ENCODE peak calls at places on chromosomes 11 and 22, in four cellular contexts. Y is AG04450, L is colonic mucosa, C is tibial artery. N is an unnamed sample.
A peak's percentile ranks its signal among the peaks of the same experiment; 100 is the strongest.

GRCh38 chr11:121446752-121447156 is 5.4 kb upstream of the SORL1 start:
- DNase-seq in Y (peak; percentile 33), L (no peak), C (no peak), N (no peak)

GRCh38 chr22:50171965-50172421 is 1.5 kb downstream of the PANX2 start:
- DNase-seq in Y (no peak), L (no peak), C (no peak), N (no peak)

GRCh38 chr11:620935-621814 is 3.6 kb downstream of the CDHR5 start:
- DNase-seq in Y (no peak), L (no peak), C (no peak), N (no peak)

GRCh38 chr22:30234786-30235470 is 11.6 kb downstream of the LIF start:
- DNase-seq in Y (peak; percentile 47), L (no peak), C (no peak), N (no peak)

GRCh38 chr22:29846290-29846689 is 8.2 kb upstream of the ASCC2 start:
- DNase-seq in Y (no peak), L (no peak), C (no peak), N (no peak)

GRCh38 chr22:31603574-31603973 is 58.4 kb downstream of the PISD start:
- DNase-seq in Y (no peak), L (no peak), C (no peak), N (no peak)

GRCh38 chr11:59644528-59644927 is 24.3 kb downstream of the PATL1 start:
- DNase-seq in Y (no peak), L (no peak), C (no peak), N (no peak)

GRCh38 chr11:1827095-1827797 is 7.5 kb upstream of the SYT8 start:
- DNase-seq in Y (no peak), L (peak; percentile 79), C (peak; percentile 53), N (no peak)

GRCh38 chr11:117822522-117823033 is 2.0 kb downstream of the FXYD2 start:
- DNase-seq in Y (no peak), L (no peak), C (no peak), N (no peak)

GRCh38 chr11:29527391-29527936 is 489.4 kb downstream of the KCNA4 start:
- DNase-seq in Y (peak; percentile 4), L (no peak), C (no peak), N (no peak)

GRCh38 chr11:20011294-20011951 is 148.9 kb downstream of the DBX1 start:
- DNase-seq in Y (no peak), L (no peak), C (no peak), N (no peak)

GRCh38 chr11:79413258-79413657 is 27.6 kb downstream of the TENM4 start:
- DNase-seq in Y (peak; percentile 81), L (peak; percentile 63), C (peak; percentile 86), N (peak; percentile 70)

GRCh38 chr11:103202048-103202651 is 92.9 kb downstream of the DYNC2H1 start:
- DNase-seq in Y (peak; percentile 11), L (no peak), C (no peak), N (no peak)

GRCh38 chr11:36619502-36619901 is 21.5 kb upstream of the RAG2 start:
- DNase-seq in Y (no peak), L (no peak), C (no peak), N (no peak)

GRCh38 chr11:130023204-130023603 is 20.6 kb upstream of the PRDM10 start:
- DNase-seq in Y (no peak), L (no peak), C (no peak), N (no peak)

GRCh38 chr11:57345555-57346151 is 7.5 kb downstream of the P2RX3 start:
- DNase-seq in Y (no peak), L (peak; percentile 86), C (peak; percentile 74), N (peak; percentile 73)

GRCh38 chr11:131248588-131248987 is 121.8 kb upstream of the NTM start:
- DNase-seq in Y (no peak), L (no peak), C (no peak), N (no peak)

GRCh38 chr11:115964091-115964490 is 459.9 kb upstream of the CADM1 start:
- DNase-seq in Y (peak; percentile 16), L (no peak), C (no peak), N (no peak)

GRCh38 chr11:69437001-69437875 is 44.2 kb upstream of the LINC01488 start:
- DNase-seq in Y (no peak), L (no peak), C (no peak), N (no peak)

GRCh38 chr11:8025123-8025522 is 38.0 kb downstream of the EIF3F start:
- DNase-seq in Y (no peak), L (peak; percentile 15), C (no peak), N (peak; percentile 11)

GRCh38 chr11:118104491-118104890 is 17.7 kb upstream of the SMIM35 start:
- DNase-seq in Y (no peak), L (no peak), C (no peak), N (no peak)

GRCh38 chr11:13304655-13305340 is 27.2 kb downstream of the BMAL1 start:
- DNase-seq in Y (no peak), L (no peak), C (no peak), N (no peak)

GRCh38 chr11:26335903-26336302 is 4.0 kb downstream of the ANO3 start:
- DNase-seq in Y (no peak), L (no peak), C (no peak), N (no peak)

GRCh38 chr11:26332572-26332915 is 614 bp downstream of the ANO3 start:
- DNase-seq in Y (no peak), L (no peak), C (no peak), N (no peak)

GRCh38 chr11:26330255-26330654 is 1.7 kb upstream of the ANO3 start:
- DNase-seq in Y (no peak), L (no peak), C (no peak), N (no peak)

GRCh38 chr11:26331911-26332571 is at the start of gene ANO3:
- DNase-seq in Y (peak; percentile 50), L (peak; percentile 31), C (no peak), N (no peak)

DNA sequence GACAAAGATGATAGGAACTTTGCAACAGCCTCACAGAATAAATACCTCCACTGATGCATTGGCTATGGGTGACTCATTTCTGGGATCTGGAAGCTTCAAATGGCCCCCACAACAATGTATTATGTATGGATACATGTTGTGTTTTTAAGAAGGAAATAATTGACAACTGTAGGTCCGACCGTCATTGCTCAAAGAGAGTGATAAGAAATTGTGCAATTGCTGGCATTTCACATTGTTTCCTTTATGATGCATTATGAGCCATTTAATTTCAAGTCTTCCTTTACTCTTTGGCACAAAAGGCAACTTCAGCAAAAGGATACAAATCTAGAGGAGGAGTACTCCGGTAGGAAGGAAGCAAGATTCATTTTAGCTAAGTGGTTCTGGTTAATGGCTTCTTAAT is 2.0 kb downstream of the ANO3 start:
- DNase-seq in Y (no peak), L (no peak), C (no peak), N (no peak)
- H3K4me3 ChIP-seq in Y (no peak overlapping the region), L (no peak overlapping the region), C (no peak overlapping the region), N (no peak overlapping the region)

DNA sequence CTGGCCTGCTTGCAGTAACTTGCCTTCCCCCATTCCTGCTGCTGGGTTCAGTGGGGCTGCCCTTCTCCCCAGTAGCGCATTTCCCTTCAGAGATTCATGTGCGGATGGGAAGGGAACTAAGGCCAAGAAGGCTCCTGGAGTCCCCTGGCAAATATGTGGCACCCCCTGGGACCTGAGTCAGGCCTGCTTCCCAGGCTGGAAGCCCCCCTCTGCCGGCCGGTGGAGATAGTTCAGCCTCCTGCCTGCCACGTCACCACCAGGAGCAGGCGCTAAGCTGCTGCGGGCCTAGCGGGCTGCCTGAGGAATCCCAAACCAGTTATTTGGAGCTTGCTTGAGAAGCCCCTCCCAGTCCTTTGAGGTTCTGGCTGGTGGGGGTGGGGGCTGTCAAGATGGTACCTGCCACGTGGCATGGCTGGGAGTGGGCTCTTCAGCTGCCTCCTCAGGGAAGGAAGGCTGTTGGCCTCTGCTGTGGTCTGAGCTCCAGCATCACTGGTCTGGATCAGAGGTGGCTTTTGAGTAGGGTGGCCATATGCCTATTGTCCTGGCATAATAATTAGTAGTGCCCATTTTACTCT is 2.0 kb downstream of the SERPINH1 start:
- DNase-seq in Y (peak; percentile 74), L (no peak), C (peak; percentile 66), N (peak; percentile 84)
- H3K4me3 ChIP-seq in Y (peak overlapping the region; percentile 77), L (peak overlapping the region; percentile 66), C (peak overlapping the region; percentile 95), N (peak overlapping the region; percentile 87)

DNA sequence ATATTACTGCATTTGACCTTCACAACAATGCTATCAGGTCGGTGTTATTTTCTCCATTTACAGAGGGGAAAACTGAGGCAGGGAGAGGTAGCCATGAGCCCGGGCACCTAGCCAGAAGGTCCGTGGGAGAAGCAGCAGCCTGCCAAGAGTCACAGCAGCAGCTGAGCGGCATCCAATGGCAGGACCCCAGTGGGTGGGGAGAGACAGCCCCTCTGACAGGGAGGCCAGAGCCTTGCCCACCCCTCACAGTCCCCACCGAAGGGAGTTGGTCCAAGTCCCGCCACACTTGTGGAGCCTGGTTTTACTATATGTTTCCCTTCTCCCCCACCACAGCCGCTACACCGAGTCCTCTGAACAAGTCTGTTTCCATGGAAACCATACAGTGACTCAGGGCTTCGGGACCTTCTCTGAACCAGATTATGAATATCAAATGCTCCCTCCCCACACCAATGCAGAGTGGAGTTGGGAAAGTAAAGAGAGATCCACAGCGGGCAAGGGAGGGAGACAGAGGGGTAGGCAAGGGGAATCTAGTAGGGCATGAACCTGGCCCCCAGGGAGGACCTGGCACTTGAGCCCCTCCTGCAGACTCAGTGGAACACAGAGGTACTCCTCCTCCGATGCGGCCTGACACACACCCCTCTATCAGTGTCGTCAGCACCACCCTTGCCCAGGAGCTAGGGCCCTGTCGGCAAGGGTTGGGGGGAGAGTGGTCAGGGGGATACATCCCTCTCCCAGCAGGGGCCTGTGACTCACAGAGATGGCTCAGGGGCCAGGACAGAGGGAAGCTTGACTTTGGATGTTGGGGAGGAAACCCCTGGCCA is 2.5 kb downstream of the CHST1 start:
- DNase-seq in Y (peak; percentile 49), L (no peak), C (no peak), N (no peak)
- H3K4me3 ChIP-seq in Y (peak overlapping the region; percentile 32), L (no peak overlapping the region), C (peak overlapping the region; percentile 75), N (no peak overlapping the region)

GRCh38 chr11:114058871-114059277 is 637 bp upstream of the ZBTB16 start:
- DNase-seq in Y (no peak), L (no peak), C (no peak), N (no peak)
- H3K4me3 ChIP-seq in Y (no peak overlapping the region), L (peak overlapping the region; percentile 76), C (peak overlapping the region; percentile 99), N (peak overlapping the region; percentile 97)

GRCh38 chr22:46129390-46130041 is 20.8 kb upstream of the PPARA start:
- DNase-seq in Y (no peak), L (no peak), C (no peak), N (no peak)
- H3K4me3 ChIP-seq in Y (no peak overlapping the region), L (no peak overlapping the region), C (no peak overlapping the region), N (no peak overlapping the region)

DNA sequence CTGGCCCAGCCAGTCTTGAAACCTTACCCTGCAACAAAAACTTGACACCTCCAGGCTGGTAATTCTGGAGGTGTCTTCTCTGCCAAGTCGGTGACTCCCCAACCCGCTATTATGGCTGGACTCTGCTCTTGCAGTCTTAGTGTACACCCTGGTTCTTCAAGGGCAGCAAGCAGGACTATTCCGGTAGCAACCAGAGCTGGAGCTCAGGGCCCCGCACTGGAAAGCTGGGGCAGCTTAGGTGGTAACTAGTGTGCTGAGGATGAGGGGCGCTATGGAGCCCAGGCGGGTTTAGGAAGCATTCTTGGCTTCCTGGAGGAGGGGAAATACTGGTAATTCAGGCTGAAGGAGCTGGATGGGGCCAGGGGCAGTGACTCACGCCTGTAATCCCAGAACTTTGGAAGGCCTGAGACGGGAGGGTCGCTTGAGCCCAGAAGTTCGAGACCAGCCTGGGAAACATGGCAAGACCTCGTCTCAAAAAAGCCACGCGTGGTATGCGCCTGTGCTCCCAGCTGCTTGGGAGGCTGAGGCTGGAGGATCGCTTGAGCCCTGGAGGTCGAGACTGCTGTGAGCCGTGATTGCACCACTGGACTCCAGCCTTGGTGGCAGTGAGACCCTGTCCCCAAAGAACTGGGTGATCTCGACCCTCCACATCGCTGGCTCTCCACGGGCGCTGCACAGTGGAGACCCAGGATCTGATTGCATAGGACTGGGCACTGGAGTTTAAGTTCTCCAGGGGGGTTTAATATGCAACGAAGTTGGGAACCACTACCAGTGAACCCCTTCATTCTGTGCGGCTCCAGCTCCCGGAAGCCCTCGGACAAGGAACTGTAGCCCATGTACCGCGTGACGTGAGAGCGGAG is 10.6 kb upstream of the AIFM3 start:
- DNase-seq in Y (no peak), L (peak; percentile 89), C (no peak), N (no peak)
- H3K4me3 ChIP-seq in Y (peak overlapping the region; percentile 70), L (peak overlapping the region; percentile 73), C (peak overlapping the region; percentile 53), N (peak overlapping the region; percentile 68)

GRCh38 chr22:36968249-36968964 is 50.8 kb downstream of the TST start:
- DNase-seq in Y (no peak), L (no peak), C (no peak), N (no peak)
- H3K4me3 ChIP-seq in Y (no peak overlapping the region), L (no peak overlapping the region), C (no peak overlapping the region), N (no peak overlapping the region)

N was measured in right atrium auricular region.